ENCODE peak calls at places on chromosomes 7 and 10, in five cellular contexts. B is fibroblast of pulmonary artery, M is cardiac muscle cell, A is brain microvascular endothelial cell, S is astrocyte of the spinal cord. C is an unnamed sample.

GRCh38 chr7:100080895-100081534 is 508 bp downstream of the ZNF3 start:
- DNase-seq in B (no peak), A (no peak), S (no peak), M (no peak), C (no peak)

GRCh38 chr10:122988501-122988900 is 8.3 kb downstream of the PSTK start:
- DNase-seq in A (no peak), M (no peak), S (no peak), B (no peak), C (no peak)

GRCh38 chr10:95792874-95793285 is 36.9 kb downstream of the ENTPD1 start:
- DNase-seq in S (peak), B (peak), M (peak), A (peak), C (no peak)

GRCh38 chr10:123967626-123968243 is 76.1 kb upstream of the CPXM2 start:
- DNase-seq in A (peak), B (peak), M (peak), S (peak), C (peak)

GRCh38 chr7:84364708-84365107 is 170.1 kb upstream of the SEMA3A start:
- DNase-seq in S (peak), B (peak), A (no peak), M (peak), C (no peak)

GRCh38 chr7:39453743-39454355 is 112.4 kb upstream of the YAE1 start:
- DNase-seq in B (peak), M (peak), A (peak), S (peak), C (peak)

GRCh38 chr7:1647961-1648631 is 22.0 kb upstream of the ELFN1 start:
- DNase-seq in S (no peak), A (no peak), B (no peak), M (peak), C (peak)

GRCh38 chr10:132987671-132988571 is 45.6 kb upstream of the CFAP46 start:
- DNase-seq in S (peak), A (peak), M (peak), B (peak), C (no peak)

GRCh38 chr10:6840766-6841165 is 260.7 kb upstream of the PRKCQ start:
- DNase-seq in B (peak), M (peak), A (no peak), S (peak), C (no peak)

GRCh38 chr10:100364735-100365391 is 17.8 kb downstream of the SCD start:
- DNase-seq in M (peak), A (peak), S (peak), B (peak), C (no peak)

GRCh38 chr10:119306514-119306951 is 99.2 kb downstream of the GRK5 start:
- DNase-seq in M (no peak), S (no peak), A (no peak), B (no peak), C (no peak)

GRCh38 chr7:152382244-152382643 is 53.6 kb downstream of the KMT2C start:
- DNase-seq in S (no peak), A (no peak), B (no peak), M (no peak), C (no peak)

GRCh38 chr10:79492839-79493238 is 19.5 kb upstream of the EIF5AL1 start:
- DNase-seq in B (no peak), S (no peak), M (no peak), A (no peak), C (no peak)

GRCh38 chr10:93386496-93387369 is 95.4 kb downstream of the MYOF start:
- DNase-seq in A (peak), M (peak), S (peak), B (no peak), C (no peak)

GRCh38 chr7:31373337-31374289 is 33.1 kb upstream of the NEUROD6 start:
- DNase-seq in A (peak), M (peak), B (peak), S (peak), C (peak)
- TF ChIP-seq CTCF in A (peak), M (peak), B (peak), S (peak), C (peak)

GRCh38 chr7:5396542-5396941 is 27.1 kb downstream of the TNRC18 start:
- DNase-seq in M (peak), S (no peak), B (no peak), A (no peak), C (no peak)

GRCh38 chr7:5395246-5395645 is 28.4 kb downstream of the TNRC18 start:
- DNase-seq in S (no peak), B (no peak), M (no peak), A (no peak), C (no peak)

GRCh38 chr7:5397657-5398237 is 25.9 kb downstream of the TNRC18 start:
- DNase-seq in S (no peak), A (no peak), M (no peak), B (no peak), C (no peak)

GRCh38 chr7:5394264-5395105 is 29.1 kb downstream of the TNRC18 start:
- DNase-seq in A (no peak), M (no peak), S (no peak), B (no peak), C (no peak)

GRCh38 chr7:5396999-5397656 is 26.5 kb downstream of the TNRC18 start:
- DNase-seq in A (no peak), S (peak), M (peak), B (peak), C (no peak)
- TF ChIP-seq CTCF in A (no peak), S (no peak), M (no peak), B (no peak), C (no peak)

GRCh38 chr7:36546331-36546730 is 156.7 kb downstream of the ANLN start:
- DNase-seq in B (no peak), S (no peak), A (no peak), M (no peak), C (no peak)
- TF ChIP-seq CTCF in B (no peak), S (no peak), A (no peak), M (no peak), C (no peak)

GRCh38 chr10:54985732-54986131 is 184.7 kb upstream of the PCDH15 start:
- DNase-seq in S (peak), A (no peak), M (no peak), B (peak), C (no peak)
- TF ChIP-seq CTCF in S (peak), A (no peak), M (peak), B (peak), C (peak)

GRCh38 chr7:80428161-80429054 is 83.5 kb downstream of the GNAT3 start:
- DNase-seq in M (peak), A (peak), S (peak), B (peak), C (no peak)
- TF ChIP-seq CTCF in M (peak), A (peak), S (peak), B (peak), C (peak)